ENCODE peak calls at places on chromosomes 4 and X, in six cellular contexts. T, A, C, Q, M and E are unnamed samples.

GRCh38 chrX:1450381-1451161 is 2.1 kb downstream of the ASMTL start:
- DNase-seq in T (peak; percentile 18), A (no peak), C (no peak), Q (no peak), M (no peak), E (no peak)

GRCh38 chrX:65677954-65678469 is 10.6 kb downstream of the MSN start:
- DNase-seq in T (peak; percentile 50), A (peak; percentile 84), C (no peak), Q (no peak), M (no peak), E (no peak)

GRCh38 chrX:70525733-70526132 is 81.1 kb downstream of the DLG3 start:
- DNase-seq in T (no peak), A (no peak), C (no peak), Q (no peak), M (no peak), E (no peak)

GRCh38 chr4:88007304-88008132 is at the start of gene PKD2:
- DNase-seq in T (peak; percentile 91), A (peak; percentile 81), C (peak; percentile 77), Q (peak; percentile 66), M (peak; percentile 52), E (peak; percentile 27)

GRCh38 chrX:23493941-23494374 is 159.3 kb downstream of the PTCHD1 start:
- DNase-seq in T (no peak), A (peak; percentile 57), C (no peak), Q (peak; percentile 1), M (no peak), E (no peak)

GRCh38 chr4:39125600-39125985 is 56.7 kb upstream of the WDR19 start:
- DNase-seq in T (no peak), A (no peak), C (no peak), Q (no peak), M (no peak), E (no peak)

GRCh38 chr4:5165419-5166369 is 114.4 kb downstream of the STK32B start:
- DNase-seq in T (no peak), A (peak; percentile 84), C (no peak), Q (no peak), M (no peak), E (no peak)

GRCh38 chrX:35919536-35920309 is at the start of gene CFAP47:
- DNase-seq in T (peak; percentile 28), A (peak; percentile 49), C (peak; percentile 36), Q (no peak), M (no peak), E (no peak)

GRCh38 chr4:11073621-11074051 is 355.1 kb downstream of the HS3ST1 start:
- DNase-seq in T (peak; percentile 73), A (peak; percentile 13), C (no peak), Q (no peak), M (no peak), E (peak; percentile 98)

GRCh38 chr4:7263166-7263565 is 70.8 kb downstream of the SORCS2 start:
- DNase-seq in T (no peak), A (peak; percentile 13), C (no peak), Q (no peak), M (no peak), E (no peak)

GRCh38 chrX:40735318-40736169 is at the start of gene MED14:
- DNase-seq in T (peak; percentile 91), A (peak; percentile 93), C (peak; percentile 85), Q (peak; percentile 97), M (peak; percentile 95), E (peak; percentile 38)

GRCh38 chrX:17007134-17007768 is 60.8 kb downstream of the REPS2 start:
- DNase-seq in T (no peak), A (peak; percentile 17), C (peak; percentile 6), Q (no peak), M (no peak), E (no peak)

GRCh38 chr4:174592256-174592984 is 70.1 kb upstream of the HPGD start:
- DNase-seq in T (no peak), A (no peak), C (no peak), Q (no peak), M (no peak), E (no peak)

GRCh38 chr4:184755278-184755677 is 21.4 kb upstream of the CENPU start:
- DNase-seq in T (no peak), A (peak; percentile 40), C (no peak), Q (no peak), M (no peak), E (no peak)

GRCh38 chr4:81040175-81040659 is 9.7 kb downstream of the BMP3 start:
- DNase-seq in T (no peak), A (peak; percentile 48), C (no peak), Q (peak; percentile 28), M (no peak), E (no peak)

GRCh38 chr4:184959309-184959708 is 59.0 kb upstream of the HELT start:
- DNase-seq in T (no peak), A (no peak), C (no peak), Q (no peak), M (no peak), E (no peak)

GRCh38 chrX:44203791-44204190 is 139.7 kb downstream of the EFHC2 start:
- DNase-seq in T (no peak), A (no peak), C (no peak), Q (no peak), M (no peak), E (no peak)

GRCh38 chrX:48003367-48003757 is 427 bp downstream of the ZNF182 start:
- DNase-seq in T (no peak), A (peak; percentile 4), C (no peak), Q (no peak), M (no peak), E (no peak)

GRCh38 chr4:2101346-2102044 is 42.4 kb downstream of the NAT8L start:
- DNase-seq in T (no peak), A (peak; percentile 68), C (no peak), Q (no peak), M (no peak), E (no peak)

GRCh38 chr4:4836044-4836443 is 23.4 kb upstream of the MSX1 start:
- DNase-seq in T (no peak), A (no peak), C (no peak), Q (no peak), M (no peak), E (no peak)

GRCh38 chr4:183164963-183165362 is 65.9 kb downstream of the WWC2 start:
- DNase-seq in T (no peak), A (no peak), C (no peak), Q (no peak), M (no peak), E (no peak)

GRCh38 chr4:7968262-7968896 is 28.7 kb upstream of the AFAP1 start:
- DNase-seq in T (peak; percentile 50), A (no peak), C (no peak), Q (no peak), M (no peak), E (no peak)

GRCh38 chr4:8238061-8238511 is 31.5 kb upstream of the HTRA3 start:
- DNase-seq in T (no peak), A (peak; percentile 9), C (no peak), Q (no peak), M (no peak), E (no peak)

GRCh38 chr4:78653655-78654054 is 102.1 kb downstream of the ANXA3 start:
- DNase-seq in T (no peak), A (no peak), C (no peak), Q (no peak), M (no peak), E (no peak)

GRCh38 chrX:9865804-9866471 is 79.7 kb downstream of the SHROOM2 start:
- DNase-seq in T (no peak), A (peak; percentile 56), C (no peak), Q (no peak), M (no peak), E (no peak)

GRCh38 chr4:152773953-152774352 is 5.6 kb downstream of the TIGD4 start:
- DNase-seq in T (no peak), A (no peak), C (no peak), Q (no peak), M (no peak), E (no peak)

GRCh38 chrX:130204647-130205046 is 32.9 kb downstream of the RAB33A start:
- DNase-seq in T (no peak), A (no peak), C (no peak), Q (no peak), M (no peak), E (no peak)